ENCODE peak calls at places on chromosome 10, in seven cellular contexts. F, R, O, G, K, H and A are unnamed samples.

GRCh38 chr10:53314856-53315255 is 542.3 kb upstream of the MBL2 start:
- DNase-seq in O (peak; percentile 50), G (peak; percentile 94), H (no peak), R (no peak), F (no peak), K (peak; percentile 87), A (peak; percentile 84)

GRCh38 chr10:97827778-97828291 is 21.8 kb upstream of the GOLGA7B start:
- DNase-seq in G (no peak), F (no peak), K (no peak), H (no peak), O (no peak), R (no peak), A (no peak)

GRCh38 chr10:33893502-33893901 is 559.0 kb upstream of the NRP1 start:
- DNase-seq in R (no peak), O (no peak), F (no peak), G (no peak), H (no peak), K (no peak), A (no peak)

GRCh38 chr10:104580774-104581675 is 60.1 kb upstream of the SORCS3 start:
- DNase-seq in O (peak; percentile 94), H (peak; percentile 80), K (no peak), F (peak; percentile 36), G (peak; percentile 51), R (peak; percentile 72), A (peak; percentile 80)

GRCh38 chr10:48981310-48981907 is 41.8 kb upstream of the LRRC18 start:
- DNase-seq in G (peak; percentile 41), R (peak; percentile 44), O (peak; percentile 73), F (peak; percentile 44), H (peak; percentile 90), K (peak; percentile 22), A (peak; percentile 77)

GRCh38 chr10:7054915-7055314 is 355.9 kb downstream of the SFMBT2 start:
- DNase-seq in G (peak; percentile 24), F (peak; percentile 15), R (no peak), K (peak; percentile 13), O (no peak), H (no peak), A (peak; percentile 59)

GRCh38 chr10:113780681-113781250 is 29.3 kb downstream of the PLEKHS1 start:
- DNase-seq in O (no peak), G (no peak), H (no peak), R (no peak), K (no peak), F (no peak), A (peak; percentile 42)

GRCh38 chr10:99930731-99931550 is 78.8 kb downstream of the DNMBP start:
- DNase-seq in F (no peak), R (no peak), G (peak; percentile 44), K (peak; percentile 46), O (peak; percentile 98), H (peak; percentile 55), A (peak; percentile 86)

GRCh38 chr10:227014-227413 is 91.8 kb downstream of the ZMYND11 start:
- DNase-seq in O (no peak), H (no peak), G (peak; percentile 39), K (no peak), F (no peak), R (no peak), A (no peak)

GRCh38 chr10:117499248-117500105 is 43.1 kb upstream of the EMX2 start:
- DNase-seq in F (no peak), K (no peak), H (no peak), O (no peak), R (no peak), G (no peak), A (no peak)

GRCh38 chr10:7474388-7474787 is 63.6 kb upstream of the SFMBT2 start:
- DNase-seq in O (no peak), R (no peak), G (no peak), K (no peak), H (no peak), F (no peak), A (no peak)

GRCh38 chr10:79384773-79385391 is 37.6 kb downstream of the PPIF start:
- DNase-seq in H (peak; percentile 15), O (no peak), F (no peak), G (no peak), K (no peak), R (no peak), A (no peak)

GRCh38 chr10:23155166-23155565 is 36.9 kb upstream of the PTF1A start:
- DNase-seq in R (no peak), F (no peak), K (no peak), O (peak; percentile 16), H (no peak), G (no peak), A (no peak)

GRCh38 chr10:114618722-114619121 is 39.4 kb downstream of the ABLIM1 start:
- DNase-seq in R (no peak), F (no peak), G (no peak), H (no peak), O (no peak), K (no peak), A (no peak)

GRCh38 chr10:107686095-107686494 is 521.6 kb upstream of the SORCS1 start:
- DNase-seq in O (peak; percentile 1), G (no peak), H (no peak), F (no peak), R (no peak), K (no peak), A (no peak)

GRCh38 chr10:43825421-43825820 is 176.7 kb upstream of the ZNF32 start:
- DNase-seq in K (no peak), R (no peak), F (no peak), G (no peak), O (no peak), H (no peak), A (no peak)

GRCh38 chr10:83165164-83165563 is 974.1 kb upstream of the GHITM start:
- DNase-seq in R (no peak), F (no peak), G (no peak), O (no peak), K (peak; percentile 13), H (no peak), A (no peak)

GRCh38 chr10:101174319-101174718 is 43.2 kb downstream of the TLX1 start:
- DNase-seq in H (no peak), G (no peak), K (no peak), R (no peak), O (no peak), F (no peak), A (no peak)

DNA sequence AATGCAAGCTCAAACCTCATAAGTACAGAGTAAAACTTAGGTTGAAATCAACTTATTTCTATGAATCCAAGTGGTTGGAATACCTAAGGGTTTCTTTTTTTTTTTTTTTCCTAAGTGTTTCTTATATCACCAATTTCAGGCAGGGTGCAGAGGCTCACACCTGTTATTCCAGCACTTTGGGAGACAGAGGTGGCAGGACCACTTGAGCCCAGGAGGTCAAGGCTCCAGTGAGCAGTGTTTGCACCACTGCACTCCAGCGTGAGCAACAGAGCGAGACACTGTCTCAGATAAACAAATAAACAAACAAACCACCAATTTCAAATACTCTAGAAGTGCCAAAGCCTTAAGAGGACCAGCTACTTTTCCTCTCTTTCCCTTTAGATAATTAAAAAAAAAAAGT is 39.2 kb upstream of the SPOCK2 start:
- DNase-seq in O (no peak), G (no peak), R (no peak), F (no peak), K (no peak), H (no peak), A (no peak)
- H3K23ac ChIP-seq in O (no peak overlapping the region), G (no peak overlapping the region), R (no peak overlapping the region), F (no peak overlapping the region), K (no peak overlapping the region), H (no peak overlapping the region), A (no peak overlapping the region)

GRCh38 chr10:30493609-30494530 is 59.9 kb downstream of the MAP3K8 start:
- DNase-seq in K (peak; percentile 53), R (no peak), F (no peak), H (no peak), O (peak; percentile 96), G (peak; percentile 66), A (peak; percentile 12)
- H3K23ac ChIP-seq in K (no peak overlapping the region), R (no peak overlapping the region), F (no peak overlapping the region), H (no peak overlapping the region), O (no peak overlapping the region), G (no peak overlapping the region), A (no peak overlapping the region)

DNA sequence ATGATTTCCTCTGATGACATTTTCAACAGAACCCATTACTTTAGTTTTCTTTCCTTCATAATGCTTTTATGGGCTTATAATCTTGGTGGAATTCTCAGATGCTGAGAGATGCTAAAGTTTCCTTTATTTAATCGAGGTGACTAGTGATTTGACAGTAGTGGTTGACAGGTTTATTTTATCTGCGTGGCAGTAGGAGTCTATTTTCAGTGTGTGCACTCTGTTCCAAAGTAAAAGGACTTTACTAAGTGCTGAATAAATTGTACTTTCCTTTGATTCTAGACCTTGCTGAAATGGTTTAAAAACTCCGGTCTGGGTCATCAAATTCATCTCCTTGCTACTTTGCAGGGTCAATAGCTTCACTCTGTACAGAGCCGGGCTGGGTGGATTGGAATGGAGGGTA is 900.3 kb downstream of the LRMDA start:
- DNase-seq in R (no peak), G (no peak), O (no peak), K (no peak), H (no peak), F (no peak), A (no peak)
- H3K23ac ChIP-seq in R (no peak overlapping the region), G (no peak overlapping the region), O (no peak overlapping the region), K (no peak overlapping the region), H (no peak overlapping the region), F (no peak overlapping the region), A (no peak overlapping the region)

GRCh38 chr10:17989908-17990767 is 38.4 kb downstream of the SLC39A12 start:
- DNase-seq in F (no peak), G (peak; percentile 90), K (peak; percentile 79), H (no peak), O (peak; percentile 69), R (no peak), A (peak; percentile 57)

GRCh38 chr10:17993361-17993760 is 41.6 kb downstream of the SLC39A12 start:
- DNase-seq in G (peak; percentile 96), F (no peak), H (no peak), K (peak; percentile 69), O (no peak), R (no peak), A (no peak)

DNA sequence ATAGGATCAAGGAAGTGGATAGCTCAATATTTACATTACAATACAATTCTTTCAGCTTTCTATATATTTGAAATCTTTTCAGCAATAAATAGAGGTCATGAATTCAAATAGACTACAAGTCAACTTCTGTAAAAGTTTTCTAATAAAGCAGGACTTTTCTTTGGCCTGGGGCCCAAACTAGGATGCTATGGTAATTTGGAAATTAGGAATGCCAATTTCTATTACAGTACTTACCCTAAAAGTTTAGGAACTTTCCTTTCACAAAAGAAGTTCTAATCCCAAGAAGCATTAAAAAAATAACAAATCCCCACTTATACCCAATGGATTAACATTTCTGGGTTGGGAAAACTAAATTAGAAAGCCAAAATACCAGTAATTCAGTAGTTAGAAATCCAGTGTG is 40.5 kb downstream of the SLC39A12 start:
- DNase-seq in H (no peak), R (no peak), F (no peak), K (no peak), G (no peak), O (no peak), A (no peak)
- H3K23ac ChIP-seq in H (no peak overlapping the region), R (no peak overlapping the region), F (no peak overlapping the region), K (no peak overlapping the region), G (no peak overlapping the region), O (no peak overlapping the region), A (no peak overlapping the region)

DNA sequence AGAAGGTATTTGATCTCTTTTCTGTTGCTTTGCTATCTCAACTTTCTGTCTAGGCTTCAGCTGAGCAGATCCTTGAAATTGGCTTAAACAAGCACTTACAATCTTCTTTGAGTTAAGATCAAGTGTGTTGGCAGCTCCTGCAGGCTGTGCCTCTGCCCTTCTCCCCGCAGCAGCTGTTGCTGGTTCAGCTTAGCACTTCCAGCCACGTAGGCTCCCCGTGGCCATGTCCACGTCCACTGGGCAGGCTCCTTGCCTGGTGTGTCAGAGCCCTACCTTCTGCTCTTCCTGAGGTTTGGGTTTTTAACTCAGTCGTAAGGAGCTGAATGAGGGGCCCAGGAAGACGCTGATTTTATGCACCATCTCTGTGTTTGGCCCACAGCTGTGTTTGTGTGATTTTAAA is 47.2 kb downstream of the CAMK1D start:
- DNase-seq in R (no peak), O (no peak), F (no peak), G (peak; percentile 35), K (no peak), H (no peak), A (no peak)
- H3K23ac ChIP-seq in R (no peak overlapping the region), O (no peak overlapping the region), F (no peak overlapping the region), G (no peak overlapping the region), K (no peak overlapping the region), H (no peak overlapping the region), A (no peak overlapping the region)